ENCODE peak calls at places on chromosome 7, in four cellular contexts. G is hepatocyte; R is CD4-positive, alpha-beta T cell; E is caudate nucleus. K is an unnamed sample.

GRCh38 chr7:73850781-73851207 is 8.5 kb upstream of the METTL27 start:
- DNase-seq in G (peak; percentile 77), R (no peak), E (no peak), K (no peak)

GRCh38 chr7:150631084-150631824 is 931 bp downstream of the GIMAP6 start:
- DNase-seq in G (no peak), R (peak; percentile 58), E (no peak), K (no peak)

GRCh38 chr7:114865564-114865963 is 56.3 kb upstream of the MDFIC start:
- DNase-seq in G (peak; percentile 56), R (peak; percentile 44), E (no peak), K (no peak)

GRCh38 chr7:20520530-20520929 is 94.9 kb upstream of the ABCB5 start:
- DNase-seq in G (no peak), R (no peak), E (no peak), K (no peak)

GRCh38 chr7:151886783-151887182 is 9.9 kb upstream of the PRKAG2 start:
- DNase-seq in G (no peak), R (no peak), E (no peak), K (no peak)

GRCh38 chr7:146683439-146683838 is 566.8 kb downstream of the CNTNAP2 start:
- DNase-seq in G (no peak), R (no peak), E (no peak), K (no peak)

GRCh38 chr7:50362712-50363282 is 58.3 kb downstream of the IKZF1 start:
- DNase-seq in G (no peak), R (peak; percentile 60), E (no peak), K (no peak)

GRCh38 chr7:142478479-142479220 is 220.8 kb upstream of the PRSS58 start:
- DNase-seq in G (peak; percentile 55), R (no peak), E (no peak), K (no peak)

GRCh38 chr7:17054836-17055235 is 173.1 kb upstream of the AGR3 start:
- DNase-seq in G (no peak), R (no peak), E (no peak), K (no peak)

GRCh38 chr7:41107330-41107937 is 595.5 kb downstream of the INHBA start:
- DNase-seq in G (peak; percentile 79), R (no peak), E (no peak), K (no peak)

GRCh38 chr7:81616951-81617350 is 152.9 kb downstream of the HGF start:
- DNase-seq in G (no peak), R (no peak), E (no peak), K (no peak)

GRCh38 chr7:88151119-88151790 is 68.6 kb downstream of the SRI start:
- DNase-seq in G (no peak), R (no peak), E (no peak), K (peak; percentile 69)

GRCh38 chr7:50690541-50691011 is 92.1 kb downstream of the GRB10 start:
- DNase-seq in G (no peak), R (no peak), E (no peak), K (no peak)

GRCh38 chr7:100367676-100368613 is 5.3 kb upstream of the PILRA start:
- DNase-seq in G (no peak), R (no peak), E (no peak), K (no peak)
- H3K27ac ChIP-seq in G (no peak overlapping the region), R (no peak overlapping the region), E (no peak overlapping the region), K (no peak overlapping the region)

GRCh38 chr7:137928626-137929025 is 73.3 kb downstream of the CREB3L2 start:
- DNase-seq in G (no peak), R (no peak), E (no peak), K (no peak)

GRCh38 chr7:137930616-137931015 is 71.3 kb downstream of the CREB3L2 start:
- DNase-seq in G (no peak), R (no peak), E (no peak), K (no peak)

GRCh38 chr7:137925091-137925490 is 76.8 kb downstream of the CREB3L2 start:
- DNase-seq in G (no peak), R (no peak), E (no peak), K (no peak)

GRCh38 chr7:137925754-137926153 is 76.1 kb downstream of the CREB3L2 start:
- DNase-seq in G (no peak), R (no peak), E (no peak), K (no peak)

GRCh38 chr7:137927386-137927785 is 74.5 kb downstream of the CREB3L2 start:
- DNase-seq in G (no peak), R (no peak), E (no peak), K (no peak)
- H3K27ac ChIP-seq in G (no peak overlapping the region), R (no peak overlapping the region), E (no peak overlapping the region), K (no peak overlapping the region)

GRCh38 chr7:1534330-1535099 is 4.0 kb downstream of the MAFK start:
- DNase-seq in G (no peak), R (no peak), E (no peak), K (no peak)
- H3K27ac ChIP-seq in G (peak overlapping the region; percentile 98), R (peak overlapping the region; percentile 95), E (no peak overlapping the region), K (no peak overlapping the region)

GRCh38 chr7:108404509-108405435 is 51.5 kb downstream of the NRCAM start:
- DNase-seq in G (no peak), R (no peak), E (no peak), K (no peak)

GRCh38 chr7:108403597-108404217 is 52.5 kb downstream of the NRCAM start:
- DNase-seq in G (no peak), R (no peak), E (no peak), K (no peak)

GRCh38 chr7:108408294-108409004 is 47.8 kb downstream of the NRCAM start:
- DNase-seq in G (no peak), R (no peak), E (no peak), K (no peak)

GRCh38 chr7:108407674-108408073 is 48.6 kb downstream of the NRCAM start:
- DNase-seq in G (no peak), R (no peak), E (no peak), K (no peak)

GRCh38 chr7:108406474-108406873 is 49.8 kb downstream of the NRCAM start:
- DNase-seq in G (peak; percentile 30), R (no peak), E (no peak), K (no peak)
- H3K27ac ChIP-seq in G (peak overlapping the region; percentile 11), R (no peak overlapping the region), E (no peak overlapping the region), K (no peak overlapping the region)

GRCh38 chr7:140213684-140214074 is 36.9 kb upstream of the KDM7A start:
- DNase-seq in G (no peak), R (no peak), E (no peak), K (no peak)

GRCh38 chr7:140214075-140214684 is 37.4 kb upstream of the KDM7A start:
- DNase-seq in G (no peak), R (no peak), E (no peak), K (no peak)

GRCh38 chr7:140209866-140210609 is 33.3 kb upstream of the KDM7A start:
- DNase-seq in G (no peak), R (peak; percentile 15), E (no peak), K (no peak)

GRCh38 chr7:140212100-140212881 is 35.5 kb upstream of the KDM7A start:
- DNase-seq in G (no peak), R (no peak), E (no peak), K (no peak)

GRCh38 chr7:140211698-140212097 is 34.9 kb upstream of the KDM7A start:
- DNase-seq in G (no peak), R (no peak), E (no peak), K (no peak)
- H3K27ac ChIP-seq in G (no peak overlapping the region), R (no peak overlapping the region), E (no peak overlapping the region), K (no peak overlapping the region)

DNA sequence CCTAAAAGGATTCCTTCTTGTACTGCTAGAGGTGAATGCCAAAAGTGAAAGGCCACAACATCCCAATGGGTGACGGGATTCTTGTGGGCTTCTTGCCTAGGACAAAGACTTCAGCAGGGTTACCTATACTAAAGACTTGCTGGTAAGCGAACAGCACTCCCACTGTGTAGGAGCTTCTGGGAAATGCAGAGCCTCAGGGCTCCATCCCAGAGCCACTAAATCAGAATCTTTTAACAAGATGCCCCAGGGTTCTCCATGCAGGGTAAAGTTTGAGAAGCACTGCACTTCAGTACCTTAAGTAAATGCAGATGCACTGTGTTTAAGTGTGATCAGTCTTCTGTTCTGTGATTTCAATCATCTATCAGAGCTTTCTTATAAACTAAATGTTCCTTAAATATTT is 266.9 kb upstream of the KLF14 start:
- DNase-seq in G (no peak), R (no peak), E (no peak), K (no peak)
- H3K27ac ChIP-seq in G (no peak overlapping the region), R (no peak overlapping the region), E (no peak overlapping the region), K (no peak overlapping the region)